ENCODE peak calls at places on chromosomes 12 and 14, in nine cellular contexts. O, G, B, M, D, Y, Q, U and P are unnamed samples.

GRCh38 chr12:15751741-15752140 is 37.4 kb downstream of the EPS8 start:
- DNase-seq in G (no peak), Y (no peak), Q (no peak), O (no peak), M (no peak), B (peak), D (no peak), U (no peak), P (no peak)

GRCh38 chr14:36955967-36956366 is 216.4 kb downstream of the SLC25A21 start:
- DNase-seq in D (no peak), Q (no peak), U (no peak), O (no peak), G (no peak), B (no peak), Y (no peak), M (no peak), P (no peak)

GRCh38 chr12:81296556-81297305 is 218.9 kb downstream of the ACSS3 start:
- DNase-seq in G (no peak), D (no peak), M (peak), B (peak), Q (no peak), Y (peak), U (no peak), O (no peak), P (no peak)

GRCh38 chr14:63383776-63384367 is 65.1 kb upstream of the GPHB5 start:
- DNase-seq in D (no peak), Y (no peak), O (no peak), Q (no peak), B (no peak), G (no peak), U (no peak), M (no peak), P (no peak)

GRCh38 chr14:54564071-54564798 is 2.7 kb upstream of the SAMD4A start:
- DNase-seq in D (peak), Y (no peak), G (no peak), Q (peak), O (no peak), U (no peak), M (peak), B (peak), P (no peak)

GRCh38 chr14:99427632-99428315 is 52.9 kb downstream of the SETD3 start:
- DNase-seq in Y (no peak), B (peak), M (peak), U (no peak), O (no peak), G (no peak), Q (no peak), D (no peak), P (no peak)

GRCh38 chr14:52840916-52841315 is 49.5 kb upstream of the GNPNAT1 start:
- DNase-seq in D (no peak), G (no peak), O (no peak), B (peak), U (peak), Q (peak), M (peak), Y (peak), P (no peak)

GRCh38 chr12:25725874-25726273 is 172.8 kb upstream of the LMNTD1 start:
- DNase-seq in Y (peak), D (no peak), U (no peak), B (peak), Q (no peak), G (no peak), M (peak), O (no peak), P (no peak)

GRCh38 chr12:50019524-50019923 is 5.8 kb downstream of the RACGAP1 start:
- DNase-seq in U (no peak), Y (no peak), Q (no peak), B (no peak), O (no peak), M (no peak), D (no peak), G (no peak), P (no peak)

GRCh38 chr14:100473249-100473648 is 114.0 kb downstream of the BEGAIN start:
- DNase-seq in Q (no peak), G (no peak), B (no peak), Y (no peak), M (no peak), D (no peak), U (no peak), O (no peak), P (no peak)

GRCh38 chr14:24463017-24463805 is 20.6 kb upstream of the SDR39U1 start:
- DNase-seq in D (no peak), Y (no peak), O (no peak), U (no peak), B (no peak), Q (no peak), G (no peak), M (no peak), P (no peak)

GRCh38 chr12:71000255-71000654 is 79.7 kb upstream of the PTPRR start:
- DNase-seq in G (no peak), U (no peak), Y (no peak), B (no peak), Q (no peak), D (no peak), M (no peak), O (no peak), P (no peak)

GRCh38 chr14:94021416-94022157 is 4.6 kb upstream of the OTUB2 start:
- DNase-seq in D (no peak), M (peak), U (no peak), B (peak), Y (no peak), Q (no peak), G (no peak), O (no peak), P (no peak)

GRCh38 chr12:113359939-113360748 is 1.8 kb downstream of the PLBD2 start:
- DNase-seq in Q (no peak), M (no peak), U (no peak), Y (no peak), D (no peak), B (peak), O (no peak), G (no peak), P (no peak)

GRCh38 chr14:70934502-70935134 is 27.4 kb downstream of the PCNX1 start:
- DNase-seq in U (no peak), M (peak), B (peak), O (no peak), D (no peak), Y (peak), G (no peak), Q (no peak), P (no peak)

GRCh38 chr12:2779281-2779680 is 15.5 kb upstream of the FKBP4 start:
- DNase-seq in U (no peak), M (no peak), B (no peak), G (no peak), D (peak), Q (no peak), O (no peak), Y (no peak), P (no peak)

GRCh38 chr14:90758959-90759358 is 57.3 kb downstream of the TTC7B start:
- DNase-seq in M (no peak), Y (no peak), O (peak), G (no peak), U (peak), B (peak), D (no peak), Q (no peak), P (no peak)

GRCh38 chr14:105859717-105860614 is 333.6 kb downstream of the TMEM121 start:
- DNase-seq in O (peak), M (no peak), U (no peak), Y (no peak), B (no peak), D (no peak), G (no peak), Q (no peak), P (no peak)

GRCh38 chr12:55607821-55608602 is 28.7 kb upstream of the OR10P1 start:
- DNase-seq in G (no peak), Q (no peak), U (no peak), O (no peak), M (no peak), Y (peak), B (no peak), D (no peak), P (no peak)

GRCh38 chr12:98645572-98646067 is 530 bp downstream of the APAF1 start:
- DNase-seq in M (no peak), O (no peak), Q (peak), D (peak), B (no peak), G (no peak), Y (peak), U (no peak), P (peak)

GRCh38 chr12:124007810-124008570 is 35.0 kb downstream of the ZNF664 start:
- DNase-seq in O (no peak), Q (no peak), B (peak), U (no peak), Y (no peak), G (no peak), D (no peak), M (peak), P (no peak)

DNA sequence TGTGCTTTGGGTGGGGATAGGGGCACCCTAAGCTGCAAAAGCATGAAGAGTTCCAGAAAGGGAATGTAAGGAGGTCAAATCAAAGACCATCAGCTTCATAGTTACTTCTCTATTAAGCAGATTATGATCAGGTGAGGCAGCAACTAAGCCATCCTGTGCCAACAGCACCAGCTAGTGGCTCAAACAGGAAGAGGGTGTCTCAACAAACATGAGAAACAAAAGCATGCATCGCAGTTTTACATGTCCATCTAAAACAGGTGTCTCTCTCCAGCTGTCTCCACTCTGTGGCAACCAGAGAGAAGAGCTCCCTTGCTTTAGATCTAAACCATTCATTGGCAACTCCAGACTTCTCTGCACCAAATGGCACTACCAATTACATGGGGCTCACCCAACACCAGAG is 52.9 kb downstream of the ACTN1 start:
- DNase-seq in G (no peak), B (no peak), U (no peak), Y (no peak), D (no peak), M (no peak), O (no peak), Q (no peak), P (no peak)
- H3K27ac ChIP-seq in G (no peak), B (peak), U (peak), Y (no peak), D (no peak), M (no peak), O (peak), Q (no peak), P (no peak)

GRCh38 chr12:47084172-47084571 is 4.4 kb upstream of the AMIGO2 start:
- DNase-seq in G (no peak), O (no peak), B (no peak), Y (no peak), Q (no peak), M (no peak), D (no peak), U (no peak), P (no peak)
- H3K27ac ChIP-seq in G (no peak), O (no peak), B (no peak), Y (peak), Q (peak), M (peak), D (no peak), U (peak), P (no peak)

GRCh38 chr12:48868446-48868845 is 2.8 kb upstream of the RND1 start:
- DNase-seq in M (no peak), B (peak), U (no peak), G (no peak), D (no peak), Y (no peak), O (no peak), Q (no peak), P (no peak)

GRCh38 chr12:48862691-48863090 is 3.0 kb downstream of the RND1 start:
- DNase-seq in O (no peak), U (no peak), G (no peak), D (peak), Q (no peak), Y (no peak), B (no peak), M (no peak), P (no peak)

GRCh38 chr12:48863296-48863695 is 2.4 kb downstream of the RND1 start:
- DNase-seq in G (no peak), B (no peak), M (no peak), Y (no peak), U (no peak), Q (no peak), O (no peak), D (no peak), P (no peak)

GRCh38 chr12:48865141-48865440 is 579 bp downstream of the RND1 start:
- DNase-seq in G (no peak), D (peak), U (no peak), M (no peak), O (no peak), Y (no peak), B (no peak), Q (no peak), P (no peak)

GRCh38 chr12:48865441-48866290 is at the start of gene RND1:
- DNase-seq in D (peak), U (peak), Q (peak), O (peak), B (peak), G (peak), M (peak), Y (peak), P (peak)
- H3K27ac ChIP-seq in D (no peak), U (peak), Q (peak), O (peak), B (no peak), G (no peak), M (no peak), Y (peak), P (peak)

GRCh38 chr12:1046727-1047126 is 55.7 kb downstream of the ERC1 start:
- DNase-seq in D (no peak), U (no peak), O (no peak), B (no peak), Y (no peak), Q (no peak), M (no peak), G (no peak), P (no peak)
- H3K27ac ChIP-seq in D (no peak), U (no peak), O (no peak), B (no peak), Y (no peak), Q (no peak), M (no peak), G (no peak), P (no peak)